ENCODE peak calls at places on chromosomes 16 and 17, in ten cellular contexts. F is CD8-positive, alpha-beta T cell; M is uterus; E is left ventricle myocardium inferior; L is IMR-90; H is heart right ventricle; D is fibroblast of lung; N is stomach; T is right lobe of liver; Q is neural progenitor cell. O is an unnamed sample. For H3K4me1, the result is how much of the 10 kb centered on the place peaks cover.

GRCh38 chr16:15636392-15636873 is 6.5 kb downstream of the MARF1 start:
- DNase-seq in F (peak), M (no peak), E (no peak), L (no peak), H (no peak), D (no peak), N (no peak), T (no peak), Q (no peak), O (no peak)

GRCh38 chr16:23158114-23158513 is 8.9 kb upstream of the USP31 start:
- DNase-seq in F (no peak), M (no peak), E (no peak), L (no peak), H (no peak), D (no peak), N (no peak), T (no peak), Q (no peak), O (no peak)

GRCh38 chr17:70136131-70136530 is 33.2 kb upstream of the KCNJ2 start:
- DNase-seq in F (no peak), M (no peak), E (no peak), L (no peak), H (no peak), D (no peak), N (no peak), T (no peak), Q (no peak), O (no peak)

GRCh38 chr16:81413245-81413990 is 31.2 kb upstream of the CMIP start:
- DNase-seq in F (no peak), M (no peak), E (no peak), L (no peak), H (no peak), D (no peak), N (no peak), T (no peak), Q (no peak), O (no peak)

GRCh38 chr17:11150946-11151345 is 90.1 kb upstream of the SHISA6 start:
- DNase-seq in F (no peak), M (no peak), E (no peak), L (no peak), H (no peak), D (no peak), N (no peak), T (no peak), Q (no peak), O (no peak)

GRCh38 chr17:61412860-61413653 is 13.4 kb downstream of the TBX2 start:
- DNase-seq in F (no peak), M (no peak), E (no peak), L (no peak), H (peak), D (peak), N (no peak), T (no peak), Q (peak), O (no peak)

GRCh38 chr17:32529604-32530003 is 42.8 kb downstream of the CDK5R1 start:
- DNase-seq in F (no peak), M (no peak), E (no peak), L (no peak), H (no peak), D (no peak), N (no peak), T (no peak), Q (no peak), O (no peak)

GRCh38 chr17:20965492-20965891 is 77.3 kb downstream of the USP22 start:
- DNase-seq in F (no peak), M (no peak), E (no peak), L (no peak), H (no peak), D (no peak), N (no peak), T (no peak), Q (no peak), O (no peak)

GRCh38 chr17:66431910-66432309 is 129.5 kb downstream of the PRKCA start:
- DNase-seq in F (no peak), M (peak), E (no peak), L (peak), H (no peak), D (peak), N (no peak), T (no peak), Q (no peak), O (no peak)

GRCh38 chr17:63998721-63999679 is 849 bp downstream of the PRR29 start:
- DNase-seq in F (peak), M (peak), E (no peak), L (no peak), H (no peak), D (no peak), N (no peak), T (peak), Q (peak), O (peak)

GRCh38 chr17:8122391-8122922 is 1.4 kb downstream of the HES7 start:
- DNase-seq in F (no peak), M (peak), E (no peak), L (peak), H (peak), D (peak), N (no peak), T (no peak), Q (peak), O (no peak)

GRCh38 chr16:30063893-30064745 is 1.4 kb upstream of the ALDOA start:
- DNase-seq in F (peak), M (peak), E (peak), L (peak), H (peak), D (peak), N (peak), T (peak), Q (peak), O (peak)

GRCh38 chr16:83458612-83459011 is 349.2 kb upstream of the HSBP1 start:
- DNase-seq in F (no peak), M (no peak), E (no peak), L (peak), H (no peak), D (peak), N (no peak), T (no peak), Q (no peak), O (no peak)

GRCh38 chr16:83785455-83785854 is 22.3 kb upstream of the HSBP1 start:
- DNase-seq in F (no peak), M (no peak), E (no peak), L (peak), H (no peak), D (no peak), N (no peak), T (no peak), Q (no peak), O (no peak)

GRCh38 chr17:58534331-58534730 is 19.9 kb upstream of the MTMR4 start:
- DNase-seq in F (no peak), M (no peak), E (no peak), L (no peak), H (no peak), D (no peak), N (no peak), T (no peak), Q (no peak), O (peak)

GRCh38 chr16:81940781-81941560 is 70.3 kb downstream of the SDR42E1 start:
- DNase-seq in F (no peak), M (no peak), E (no peak), L (peak), H (no peak), D (peak), N (no peak), T (no peak), Q (peak), O (no peak)

GRCh38 chr17:49393491-49394255 is 21.0 kb downstream of the PHB1 start:
- DNase-seq in F (no peak), M (no peak), E (no peak), L (no peak), H (no peak), D (no peak), N (no peak), T (no peak), Q (no peak), O (no peak)

GRCh38 chr16:2194166-2194834 is 2.1 kb downstream of the CASKIN1 start:
- DNase-seq in F (peak), M (peak), E (no peak), L (peak), H (no peak), D (peak), N (no peak), T (no peak), Q (peak), O (no peak)

GRCh38 chr17:31385428-31386285 is 5.8 kb upstream of the RAB11FIP4 start:
- DNase-seq in F (no peak), M (no peak), E (no peak), L (peak), H (no peak), D (no peak), N (no peak), T (no peak), Q (no peak), O (no peak)

GRCh38 chr17:15649861-15650391 is 30.4 kb upstream of the FBXW10B start:
- DNase-seq in F (no peak), M (peak), E (no peak), L (peak), H (peak), D (peak), N (peak), T (no peak), Q (no peak), O (no peak)

GRCh38 chr17:41583137-41584127 is 3.3 kb downstream of the KRT14 start:
- DNase-seq in F (no peak), M (no peak), E (no peak), L (no peak), H (no peak), D (no peak), N (peak), T (no peak), Q (no peak), O (no peak)

GRCh38 chr17:30950669-30951399 is 20.0 kb upstream of the RNF135 start:
- DNase-seq in F (no peak), M (peak), E (peak), L (peak), H (peak), D (peak), N (peak), T (peak), Q (no peak), O (peak)

GRCh38 chr16:64278196-64278595 is 843.7 kb downstream of the CDH11 start:
- DNase-seq in F (no peak), M (no peak), E (no peak), L (peak), H (no peak), D (peak), N (no peak), T (no peak), Q (no peak), O (no peak)

GRCh38 chr16:3645504-3646347 is 8.8 kb upstream of the DNASE1 start:
- DNase-seq in F (no peak), M (no peak), E (no peak), L (peak), H (no peak), D (peak), N (peak), T (no peak), Q (peak), O (peak)
- H3K4me1 ChIP-seq in F (under half), M (under half), E (under half), L (under half), H (under half), D (under half), N (under half), T (under half), Q (under half), O (under half)

GRCh38 chr16:75618782-75619181 is 4.3 kb downstream of the ADAT1 start:
- DNase-seq in F (no peak), M (no peak), E (no peak), L (no peak), H (no peak), D (no peak), N (no peak), T (no peak), Q (no peak), O (no peak)

GRCh38 chr16:75620326-75621169 is 2.5 kb downstream of the ADAT1 start:
- DNase-seq in F (peak), M (no peak), E (no peak), L (no peak), H (no peak), D (no peak), N (peak), T (no peak), Q (no peak), O (peak)

GRCh38 chr16:75624921-75625334 is 1.8 kb upstream of the ADAT1 start:
- DNase-seq in F (no peak), M (no peak), E (no peak), L (peak), H (no peak), D (peak), N (no peak), T (no peak), Q (no peak), O (no peak)

GRCh38 chr16:75622762-75623605 is at the start of gene ADAT1:
- DNase-seq in F (peak), M (peak), E (peak), L (peak), H (peak), D (peak), N (peak), T (peak), Q (peak), O (peak)

DNA sequence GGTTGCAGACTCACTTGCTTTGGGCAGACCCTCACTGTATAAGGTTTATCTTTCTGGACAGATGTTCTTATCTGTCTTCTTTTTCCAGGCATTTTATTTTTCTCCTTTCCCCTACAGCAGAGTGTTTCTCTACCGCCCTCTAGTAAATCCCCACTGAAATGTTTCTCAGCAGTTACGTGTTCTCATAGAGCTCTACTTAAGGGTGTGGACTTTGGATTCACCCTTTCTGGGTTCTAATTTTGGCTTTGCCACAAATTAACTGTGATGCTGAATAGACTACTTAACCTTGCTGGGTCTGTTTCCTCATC is 2.0 kb downstream of the ADAT1 start:
- DNase-seq in F (no peak), M (no peak), E (no peak), L (peak), H (no peak), D (peak), N (no peak), T (no peak), Q (peak), O (no peak)
- TF ChIP-seq CTCF in F (peak), M (peak), E (peak), L (peak), H (no peak), D (peak), N (no peak), T (peak), Q (peak), O (no peak)

DNA sequence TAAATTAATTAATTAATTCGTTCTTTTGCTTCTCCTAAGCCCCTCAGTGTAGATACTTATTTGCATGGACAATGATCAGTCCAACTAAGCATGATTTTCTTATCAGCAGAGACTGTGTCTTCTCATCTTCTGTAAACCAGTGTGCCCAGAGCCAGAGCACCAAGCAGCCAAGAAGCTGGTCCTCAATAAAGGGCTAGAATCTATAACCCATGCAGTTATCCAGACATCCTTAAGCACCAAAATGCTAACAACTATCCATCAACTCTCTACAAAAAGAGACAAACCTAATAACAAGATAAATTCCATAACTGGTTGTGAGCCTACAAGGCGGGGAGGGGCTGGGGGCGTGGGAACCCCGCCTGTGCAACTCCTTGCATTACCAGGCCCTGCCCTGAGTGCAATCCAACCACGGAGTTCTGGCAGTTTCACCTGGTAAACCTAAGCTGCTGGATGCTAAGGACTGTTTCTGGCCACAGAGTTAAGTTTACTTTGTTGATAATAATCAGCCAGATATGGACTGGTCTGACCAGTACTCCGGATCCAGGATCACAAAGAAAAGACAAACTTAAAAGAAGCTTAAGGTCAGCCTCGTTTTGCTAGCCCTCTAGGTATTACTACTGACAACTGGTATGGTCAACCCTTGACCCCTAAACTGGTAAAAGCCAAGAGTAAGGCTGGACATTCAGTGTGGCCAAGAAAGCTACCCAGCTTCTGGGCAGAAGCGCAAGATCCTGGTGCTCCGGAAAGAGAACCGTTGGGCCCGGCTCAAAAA is 51.5 kb downstream of the ZFHX3 start:
- DNase-seq in F (no peak), M (no peak), E (no peak), L (no peak), H (no peak), D (no peak), N (peak), T (no peak), Q (no peak), O (no peak)
- H3K27ac ChIP-seq in F (no peak), M (no peak), E (no peak), L (no peak), H (no peak), D (no peak), N (peak), T (no peak), Q (no peak), O (peak)

GRCh38 chr16:85002643-85003042 is 8.7 kb downstream of the ZDHHC7 start:
- DNase-seq in F (no peak), M (no peak), E (peak), L (no peak), H (peak), D (no peak), N (no peak), T (no peak), Q (peak), O (peak)
- H3K4me1 ChIP-seq in F (under half), M (under half), E (half or more), L (half or more), H (under half), D (under half), N (half or more), T (under half), Q (under half), O (half or more)

GRCh38 chr17:56231693-56232092 is 78.4 kb downstream of the ANKFN1 start:
- DNase-seq in F (no peak), M (no peak), E (no peak), L (no peak), H (no peak), D (no peak), N (no peak), T (no peak), Q (no peak), O (no peak)
- TF ChIP-seq CTCF in F (no peak), M (no peak), E (no peak), L (no peak), H (no peak), D (peak), N (no peak), T (no peak), Q (peak), O (no peak)

GRCh38 chr16:4314532-4315184 is 1.2 kb upstream of the GLIS2 start:
- DNase-seq in F (peak), M (no peak), E (no peak), L (peak), H (no peak), D (peak), N (no peak), T (no peak), Q (peak), O (no peak)
- H3K27ac ChIP-seq in F (no peak), M (peak), E (peak), L (peak), H (peak), D (peak), N (peak), T (peak), Q (no peak), O (peak)

DNA sequence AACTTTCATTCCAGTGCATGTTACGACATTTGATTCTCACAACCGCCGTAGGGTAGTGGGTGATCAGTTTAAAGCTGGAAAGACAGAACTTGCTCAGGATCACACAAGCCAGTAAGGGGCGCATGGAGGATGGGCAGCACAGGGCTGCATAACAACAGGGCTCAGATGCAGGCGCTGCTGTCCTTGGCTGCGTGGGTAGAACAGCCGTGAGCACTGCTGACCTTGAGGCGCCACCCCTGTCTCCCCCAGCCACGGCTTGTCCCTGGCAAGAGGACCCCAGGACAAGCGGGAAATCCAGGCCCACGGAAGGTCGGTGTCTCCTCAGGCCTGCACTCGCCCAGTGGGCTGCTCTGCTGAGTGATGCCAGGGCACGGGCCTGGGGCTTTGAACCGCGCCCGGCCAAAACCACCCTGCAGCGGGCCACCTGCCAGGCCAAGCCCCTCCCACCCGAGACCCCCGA is 84.7 kb downstream of the LMF1 start:
- DNase-seq in F (no peak), M (no peak), E (no peak), L (peak), H (no peak), D (peak), N (no peak), T (peak), Q (peak), O (peak)
- H3K4me1 ChIP-seq in F (under half), M (under half), E (under half), L (under half), H (under half), D (under half), N (under half), T (under half), Q (under half), O (under half)

GRCh38 chr16:53504161-53504663 is 1.2 kb upstream of the AKTIP start:
- DNase-seq in F (peak), M (peak), E (peak), L (peak), H (peak), D (peak), N (peak), T (peak), Q (peak), O (peak)
- TF ChIP-seq CTCF in F (no peak), M (no peak), E (no peak), L (no peak), H (no peak), D (no peak), N (no peak), T (no peak), Q (no peak), O (no peak)